ENCODE peak calls at places on chromosomes 3 and 15, in six cellular contexts. One of them, this sample, is unnamed.

GRCh38 chr3:191158800-191159199 is 40.2 kb upstream of the OSTN start:
- DNase-seq in cardiac muscle cell: no peak
- DNase-seq in HFFc6: no peak
- DNase-seq in A673: no peak
- DNase-seq in stomach: no peak
- DNase-seq in transverse colon: no peak
- DNase-seq in this sample: no peak

GRCh38 chr3:51680663-51681230 is 9.7 kb downstream of the TEX264 start:
- DNase-seq in cardiac muscle cell: no peak
- DNase-seq in HFFc6: no peak
- DNase-seq in A673: no peak
- DNase-seq in stomach: no peak
- DNase-seq in transverse colon: no peak
- DNase-seq in this sample: no peak

GRCh38 chr15:25481208-25481862 is 42.5 kb upstream of the UBE3A start:
- DNase-seq in cardiac muscle cell: no peak
- DNase-seq in HFFc6: no peak
- DNase-seq in A673: no peak
- DNase-seq in stomach: no peak
- DNase-seq in transverse colon: peak
- DNase-seq in this sample: no peak

GRCh38 chr3:8629151-8630021 is 15.2 kb downstream of the SSUH2 start:
- DNase-seq in cardiac muscle cell: peak
- DNase-seq in HFFc6: peak
- DNase-seq in A673: peak
- DNase-seq in stomach: peak
- DNase-seq in transverse colon: peak
- DNase-seq in this sample: peak

GRCh38 chr3:195160908-195161434 is 110.0 kb downstream of the XXYLT1 start:
- DNase-seq in cardiac muscle cell: no peak
- DNase-seq in HFFc6: no peak
- DNase-seq in A673: no peak
- DNase-seq in stomach: no peak
- DNase-seq in transverse colon: no peak
- DNase-seq in this sample: no peak

GRCh38 chr3:158808697-158809096 is 6.8 kb downstream of the MFSD1 start:
- DNase-seq in cardiac muscle cell: peak
- DNase-seq in HFFc6: peak
- DNase-seq in A673: no peak
- DNase-seq in stomach: no peak
- DNase-seq in transverse colon: no peak
- DNase-seq in this sample: no peak

GRCh38 chr3:152319256-152319655 is 50.5 kb downstream of the MBNL1 start:
- DNase-seq in cardiac muscle cell: no peak
- DNase-seq in HFFc6: no peak
- DNase-seq in A673: no peak
- DNase-seq in stomach: no peak
- DNase-seq in transverse colon: no peak
- DNase-seq in this sample: no peak

GRCh38 chr3:42189746-42190145 is 76.2 kb downstream of the CCK start:
- DNase-seq in cardiac muscle cell: no peak
- DNase-seq in HFFc6: no peak
- DNase-seq in A673: no peak
- DNase-seq in stomach: peak
- DNase-seq in transverse colon: no peak
- DNase-seq in this sample: no peak

GRCh38 chr3:134299185-134299887 is 48.7 kb upstream of the RYK start:
- DNase-seq in cardiac muscle cell: peak
- DNase-seq in HFFc6: peak
- DNase-seq in A673: peak
- DNase-seq in stomach: no peak
- DNase-seq in transverse colon: no peak
- DNase-seq in this sample: no peak

GRCh38 chr15:68460166-68460565 is 28.2 kb upstream of the ITGA11 start:
- DNase-seq in cardiac muscle cell: no peak
- DNase-seq in HFFc6: no peak
- DNase-seq in A673: no peak
- DNase-seq in stomach: no peak
- DNase-seq in transverse colon: no peak
- DNase-seq in this sample: no peak

GRCh38 chr3:49279376-49279775 is 2.3 kb upstream of the C3orf62 start:
- DNase-seq in cardiac muscle cell: peak
- DNase-seq in HFFc6: peak
- DNase-seq in A673: no peak
- DNase-seq in stomach: no peak
- DNase-seq in transverse colon: peak
- DNase-seq in this sample: no peak

GRCh38 chr3:146390967-146391366 is 78.4 kb downstream of the PLSCR2 start:
- DNase-seq in cardiac muscle cell: peak
- DNase-seq in HFFc6: peak
- DNase-seq in A673: no peak
- DNase-seq in stomach: no peak
- DNase-seq in transverse colon: no peak
- DNase-seq in this sample: no peak

GRCh38 chr3:60133269-60133877 is 1083.5 kb upstream of the CFAP20DC start:
- DNase-seq in cardiac muscle cell: no peak
- DNase-seq in HFFc6: no peak
- DNase-seq in A673: no peak
- DNase-seq in stomach: no peak
- DNase-seq in transverse colon: no peak
- DNase-seq in this sample: no peak

GRCh38 chr3:50523170-50523865 is 19.9 kb upstream of the CACNA2D2 start:
- DNase-seq in cardiac muscle cell: no peak
- DNase-seq in HFFc6: no peak
- DNase-seq in A673: no peak
- DNase-seq in stomach: no peak
- DNase-seq in transverse colon: no peak
- DNase-seq in this sample: no peak

GRCh38 chr3:69309810-69310209 is 76.1 kb downstream of the FRMD4B start:
- DNase-seq in cardiac muscle cell: peak
- DNase-seq in HFFc6: peak
- DNase-seq in A673: peak
- DNase-seq in stomach: no peak
- DNase-seq in transverse colon: no peak
- DNase-seq in this sample: no peak

GRCh38 chr3:194062825-194063224 is 73.1 kb upstream of the HES1 start:
- DNase-seq in cardiac muscle cell: no peak
- DNase-seq in HFFc6: no peak
- DNase-seq in A673: no peak
- DNase-seq in stomach: no peak
- DNase-seq in transverse colon: no peak
- DNase-seq in this sample: no peak

GRCh38 chr3:187977659-187978058 is 176.3 kb upstream of the LPP start:
- DNase-seq in cardiac muscle cell: no peak
- DNase-seq in HFFc6: no peak
- DNase-seq in A673: no peak
- DNase-seq in stomach: no peak
- DNase-seq in transverse colon: no peak
- DNase-seq in this sample: no peak

GRCh38 chr3:108662141-108662738 is 72.7 kb downstream of the DZIP3 start:
- DNase-seq in cardiac muscle cell: peak
- DNase-seq in HFFc6: peak
- DNase-seq in A673: peak
- DNase-seq in stomach: no peak
- DNase-seq in transverse colon: no peak
- DNase-seq in this sample: no peak

GRCh38 chr3:169118666-169119370 is 544.7 kb downstream of the MECOM start:
- DNase-seq in cardiac muscle cell: no peak
- DNase-seq in HFFc6: peak
- DNase-seq in A673: peak
- DNase-seq in stomach: no peak
- DNase-seq in transverse colon: no peak
- DNase-seq in this sample: no peak

GRCh38 chr15:97904196-97904572 is 56.3 kb upstream of the ARRDC4 start:
- DNase-seq in cardiac muscle cell: peak
- DNase-seq in HFFc6: peak
- DNase-seq in A673: peak
- DNase-seq in stomach: peak
- DNase-seq in transverse colon: peak
- DNase-seq in this sample: peak

DNA sequence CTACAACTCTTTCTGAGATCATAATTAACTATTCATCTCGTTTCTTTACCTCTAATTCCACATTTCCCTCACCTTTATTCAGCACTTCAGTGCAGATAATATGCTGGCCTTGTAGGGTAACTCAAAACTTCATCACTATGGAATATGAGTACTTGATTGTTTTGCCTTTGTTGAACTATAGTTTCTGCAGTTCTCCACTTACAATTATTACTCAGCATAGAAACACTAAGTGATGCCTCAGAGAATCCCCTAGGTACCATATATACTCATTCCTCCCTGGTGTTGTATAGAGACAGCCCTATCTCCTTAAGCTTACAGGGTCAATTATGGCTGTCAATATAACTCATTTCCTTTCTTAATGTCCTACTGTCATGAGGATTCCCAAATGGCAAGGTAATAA is 380.6 kb upstream of the RBMS3 start:
- DNase-seq in cardiac muscle cell: no peak
- DNase-seq in HFFc6: no peak
- DNase-seq in A673: no peak
- DNase-seq in stomach: no peak
- DNase-seq in transverse colon: no peak
- DNase-seq in this sample: no peak
- TF ChIP-seq CTCF in cardiac muscle cell: no peak
- TF ChIP-seq CTCF in HFFc6: no peak
- TF ChIP-seq CTCF in A673: no peak
- TF ChIP-seq CTCF in stomach: no peak
- TF ChIP-seq CTCF in transverse colon: no peak
- TF ChIP-seq CTCF in this sample: no peak

GRCh38 chr15:49606594-49606993 is 14.0 kb downstream of the FAM227B start:
- DNase-seq in cardiac muscle cell: peak
- DNase-seq in HFFc6: no peak
- DNase-seq in A673: no peak
- DNase-seq in stomach: no peak
- DNase-seq in transverse colon: no peak
- DNase-seq in this sample: no peak
- TF ChIP-seq CTCF in cardiac muscle cell: no peak
- TF ChIP-seq CTCF in HFFc6: peak
- TF ChIP-seq CTCF in A673: no peak
- TF ChIP-seq CTCF in stomach: no peak
- TF ChIP-seq CTCF in transverse colon: no peak
- TF ChIP-seq CTCF in this sample: peak

GRCh38 chr3:165256554-165256953 is 60.4 kb upstream of the SLITRK3 start:
- DNase-seq in cardiac muscle cell: no peak
- DNase-seq in HFFc6: no peak
- DNase-seq in A673: peak
- DNase-seq in stomach: no peak
- DNase-seq in transverse colon: no peak
- DNase-seq in this sample: no peak

GRCh38 chr3:165259518-165260193 is 63.5 kb upstream of the SLITRK3 start:
- DNase-seq in cardiac muscle cell: peak
- DNase-seq in HFFc6: no peak
- DNase-seq in A673: peak
- DNase-seq in stomach: no peak
- DNase-seq in transverse colon: no peak
- DNase-seq in this sample: no peak

GRCh38 chr3:165254812-165255211 is 58.6 kb upstream of the SLITRK3 start:
- DNase-seq in cardiac muscle cell: peak
- DNase-seq in HFFc6: no peak
- DNase-seq in A673: peak
- DNase-seq in stomach: no peak
- DNase-seq in transverse colon: no peak
- DNase-seq in this sample: no peak
- TF ChIP-seq CTCF in cardiac muscle cell: peak
- TF ChIP-seq CTCF in HFFc6: no peak
- TF ChIP-seq CTCF in A673: peak
- TF ChIP-seq CTCF in stomach: no peak
- TF ChIP-seq CTCF in transverse colon: no peak
- TF ChIP-seq CTCF in this sample: no peak

GRCh38 chr15:29126208-29126536 is 143.4 kb downstream of the NSMCE3 start:
- DNase-seq in cardiac muscle cell: no peak
- DNase-seq in HFFc6: no peak
- DNase-seq in A673: no peak
- DNase-seq in stomach: no peak
- DNase-seq in transverse colon: no peak
- DNase-seq in this sample: no peak

GRCh38 chr15:29124581-29125381 is 144.8 kb downstream of the NSMCE3 start:
- DNase-seq in cardiac muscle cell: peak
- DNase-seq in HFFc6: no peak
- DNase-seq in A673: no peak
- DNase-seq in stomach: no peak
- DNase-seq in transverse colon: no peak
- DNase-seq in this sample: no peak

GRCh38 chr15:29123991-29124390 is 145.6 kb downstream of the NSMCE3 start:
- DNase-seq in cardiac muscle cell: no peak
- DNase-seq in HFFc6: no peak
- DNase-seq in A673: no peak
- DNase-seq in stomach: no peak
- DNase-seq in transverse colon: no peak
- DNase-seq in this sample: no peak

GRCh38 chr15:29126821-29127461 is 142.7 kb downstream of the NSMCE3 start:
- DNase-seq in cardiac muscle cell: no peak
- DNase-seq in HFFc6: no peak
- DNase-seq in A673: no peak
- DNase-seq in stomach: no peak
- DNase-seq in transverse colon: no peak
- DNase-seq in this sample: no peak

GRCh38 chr15:29125382-29126207 is 144.0 kb downstream of the NSMCE3 start:
- DNase-seq in cardiac muscle cell: no peak
- DNase-seq in HFFc6: no peak
- DNase-seq in A673: no peak
- DNase-seq in stomach: no peak
- DNase-seq in transverse colon: no peak
- DNase-seq in this sample: no peak
- TF ChIP-seq CTCF in cardiac muscle cell: no peak
- TF ChIP-seq CTCF in HFFc6: no peak
- TF ChIP-seq CTCF in A673: no peak
- TF ChIP-seq CTCF in stomach: no peak
- TF ChIP-seq CTCF in transverse colon: no peak
- TF ChIP-seq CTCF in this sample: no peak

DNA sequence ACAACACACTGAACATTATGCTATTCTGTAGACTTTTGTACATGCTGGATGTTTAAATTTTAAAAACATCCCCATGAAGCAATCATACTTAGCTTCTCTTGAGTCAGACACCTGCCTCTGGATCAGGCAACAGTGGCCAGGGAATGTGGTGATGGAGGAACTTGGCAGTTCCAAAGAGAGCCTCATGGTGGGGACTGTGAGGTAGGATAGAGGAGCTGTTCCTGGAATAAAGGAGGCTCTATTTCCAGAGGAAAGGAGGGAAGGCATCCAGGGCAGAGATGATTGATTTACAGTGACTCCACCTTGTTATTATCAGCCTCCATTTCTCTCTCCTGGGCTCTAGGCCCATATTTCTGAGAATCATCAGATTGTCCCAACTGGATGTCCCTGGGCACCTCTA is 35.0 kb upstream of the ABHD17C start:
- DNase-seq in cardiac muscle cell: peak
- DNase-seq in HFFc6: peak
- DNase-seq in A673: peak
- DNase-seq in stomach: peak
- DNase-seq in transverse colon: peak
- DNase-seq in this sample: no peak
- TF ChIP-seq CTCF in cardiac muscle cell: peak
- TF ChIP-seq CTCF in HFFc6: peak
- TF ChIP-seq CTCF in A673: peak
- TF ChIP-seq CTCF in stomach: peak
- TF ChIP-seq CTCF in transverse colon: peak
- TF ChIP-seq CTCF in this sample: peak

GRCh38 chr3:154904328-154904727 is 175.8 kb upstream of the MME start:
- DNase-seq in cardiac muscle cell: peak
- DNase-seq in HFFc6: peak
- DNase-seq in A673: peak
- DNase-seq in stomach: no peak
- DNase-seq in transverse colon: no peak
- DNase-seq in this sample: no peak
- TF ChIP-seq CTCF in cardiac muscle cell: peak
- TF ChIP-seq CTCF in HFFc6: peak
- TF ChIP-seq CTCF in A673: peak
- TF ChIP-seq CTCF in stomach: no peak
- TF ChIP-seq CTCF in transverse colon: no peak
- TF ChIP-seq CTCF in this sample: peak

This sample was measured in osteocyte.